ENCODE peak calls at places on chromosomes 4 and X, in five cellular contexts. W is fibroblast of lung, H is ovary, C is fibroblast of mammary gland, E is uterus. I is an unnamed sample.

GRCh38 chr4:105845559-105845958 is 49.7 kb upstream of the NPNT start:
- DNase-seq in H (no peak), C (no peak), W (no peak), E (no peak), I (no peak)

GRCh38 chrX:23900220-23900797 is 7.4 kb downstream of the APOO start:
- DNase-seq in E (no peak), W (no peak), H (no peak), C (peak), I (peak)

GRCh38 chr4:65552071-65552470 is 118.2 kb downstream of the EPHA5 start:
- DNase-seq in W (peak), C (no peak), H (no peak), E (no peak), I (no peak)

GRCh38 chr4:74451214-74451661 is 6.3 kb downstream of the AREG start:
- DNase-seq in E (no peak), H (no peak), W (peak), C (peak), I (peak)

GRCh38 chr4:166941629-166942028 is 292.7 kb downstream of the SPOCK3 start:
- DNase-seq in W (peak), C (peak), E (no peak), H (no peak), I (no peak)

GRCh38 chrX:110041980-110042379 is 39.1 kb downstream of the TMEM164 start:
- DNase-seq in E (no peak), H (no peak), W (no peak), C (no peak), I (no peak)

GRCh38 chrX:149512225-149512885 is 7.2 kb upstream of the IDS start:
- DNase-seq in E (peak), C (peak), H (no peak), W (peak), I (peak)

GRCh38 chr4:166675411-166675810 is 558.9 kb downstream of the SPOCK3 start:
- DNase-seq in H (peak), W (peak), C (peak), E (no peak), I (no peak)

GRCh38 chrX:53048169-53049126 is at the start of gene GPR173:
- DNase-seq in E (peak), H (peak), C (peak), W (peak), I (peak)

GRCh38 chr4:53273726-53274125 is 92.1 kb downstream of the SCFD2 start:
- DNase-seq in C (peak), E (no peak), W (peak), H (no peak), I (peak)

GRCh38 chr4:158172558-158173258 is at the start of gene GASK1B:
- DNase-seq in E (peak), H (peak), W (peak), C (peak), I (peak)

GRCh38 chr4:176548571-176548970 is 228.8 kb downstream of the SPCS3 start:
- DNase-seq in H (no peak), W (peak), C (peak), E (no peak), I (peak)

GRCh38 chr4:115944146-115944905 is 830.9 kb upstream of the NDST4 start:
- DNase-seq in H (no peak), W (peak), C (no peak), E (no peak), I (no peak)

GRCh38 chr4:2685541-2685940 is 70.6 kb downstream of the TNIP2 start:
- DNase-seq in E (no peak), C (peak), H (no peak), W (peak), I (peak)

GRCh38 chr4:186845137-186845842 is 121.6 kb upstream of the FAT1 start:
- DNase-seq in C (peak), E (peak), H (peak), W (peak), I (peak)

GRCh38 chrX:153971124-153971631 is 440 bp downstream of the HCFC1 start:
- DNase-seq in H (peak), E (peak), W (peak), C (peak), I (peak)

GRCh38 chrX:139639253-139639652 is 68.7 kb downstream of the MCF2 start:
- DNase-seq in E (no peak), C (no peak), H (peak), W (no peak), I (no peak)

GRCh38 chrX:150234126-150234525 is 129.0 kb upstream of the MAMLD1 start:
- DNase-seq in W (peak), H (no peak), C (peak), E (no peak), I (no peak)

GRCh38 chrX:153526040-153526439 is 8.6 kb downstream of the ATP2B3 start:
- DNase-seq in W (no peak), H (no peak), C (no peak), E (no peak), I (no peak)

GRCh38 chrX:107840971-107841370 is 15.3 kb downstream of the MID2 start:
- DNase-seq in C (no peak), H (no peak), E (no peak), W (no peak), I (no peak)

GRCh38 chr4:41236508-41236907 is 20.2 kb upstream of the UCHL1 start:
- DNase-seq in C (no peak), H (no peak), E (no peak), W (no peak), I (no peak)

GRCh38 chr4:41236046-41236445 is 20.7 kb upstream of the UCHL1 start:
- DNase-seq in C (no peak), W (no peak), E (no peak), H (no peak), I (peak)

GRCh38 chr4:41234424-41234823 is 20.1 kb upstream of the APBB2 start:
- DNase-seq in W (no peak), H (no peak), E (no peak), C (no peak), I (no peak)

DNA sequence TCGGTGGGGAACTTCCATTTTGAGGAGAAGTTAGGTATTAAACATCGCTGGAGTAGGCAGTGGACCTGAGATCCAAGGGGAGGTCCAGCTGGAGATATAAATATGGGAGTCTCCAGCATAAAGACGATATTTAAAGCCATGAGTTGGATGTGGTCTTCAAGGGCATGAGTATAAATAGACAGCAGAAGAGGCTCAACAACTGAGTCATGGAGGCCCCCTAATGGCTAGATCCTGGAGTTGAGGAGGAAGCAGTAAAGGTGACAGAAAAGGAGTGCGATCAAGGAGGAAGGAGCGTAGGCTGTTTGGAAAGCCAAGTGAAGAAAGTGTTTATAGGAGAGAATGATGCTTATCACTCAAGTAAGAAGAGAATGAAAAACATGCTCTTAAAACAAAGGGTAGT is 18.1 kb upstream of the APBB2 start:
- DNase-seq in W (no peak), E (no peak), C (no peak), H (no peak), I (no peak)
- TF ChIP-seq CTCF in W (no peak), E (no peak), C (peak), H (no peak), I (no peak)

GRCh38 chr4:146495277-146495676 is 26.5 kb downstream of the SLC10A7 start:
- DNase-seq in W (peak), E (no peak), C (peak), H (no peak), I (peak)
- H3K4me3 ChIP-seq in W (no peak), E (no peak), C (no peak), H (no peak), I (no peak)

GRCh38 chr4:44927361-44928061 is 201.2 kb upstream of the GNPDA2 start:
- DNase-seq in H (no peak), C (peak), E (no peak), W (peak), I (peak)
- TF ChIP-seq CTCF in H (no peak), C (peak), E (peak), W (no peak), I (peak)

GRCh38 chr4:142707397-142707796 is 138.7 kb downstream of the INPP4B start:
- DNase-seq in E (no peak), W (no peak), C (no peak), H (no peak), I (no peak)
- H3K4me3 ChIP-seq in E (no peak), W (no peak), C (no peak), H (no peak), I (no peak)

GRCh38 chr4:138010639-138011038 is 231.5 kb downstream of the SLC7A11 start:
- DNase-seq in W (no peak), C (no peak), E (no peak), H (no peak), I (no peak)

GRCh38 chr4:138005486-138005885 is 236.7 kb downstream of the SLC7A11 start:
- DNase-seq in W (peak), C (no peak), H (no peak), E (no peak), I (peak)

GRCh38 chr4:138003248-138003647 is 238.9 kb downstream of the SLC7A11 start:
- DNase-seq in E (no peak), C (peak), H (no peak), W (peak), I (peak)

GRCh38 chr4:138007572-138007971 is 234.6 kb downstream of the SLC7A11 start:
- DNase-seq in E (no peak), H (no peak), W (peak), C (peak), I (peak)
- TF ChIP-seq CTCF in E (no peak), H (no peak), W (peak), C (peak), I (peak)